ENCODE peak calls at places on chromosome X, in nine cellular contexts. U is GM10248, O is bronchial epithelial cell, W is MCF 10A, N is CD14-positive monocyte, C is K562, E is B cell, T is omental fat pad, J is AG10803. H is an unnamed sample.
A peak's percentile ranks its signal among the peaks of the same experiment; 100 is the strongest.

GRCh38 chrX:70421618-70422017 is 1.5 kb upstream of the GDPD2 start:
- DNase-seq in U (no peak), O (no peak), W (no peak), N (no peak), C (no peak), E (no peak), T (no peak), J (no peak), H (peak; percentile 11)

GRCh38 chrX:78199851-78200250 is 60.4 kb upstream of the TAF9B start:
- DNase-seq in U (peak; percentile 14), O (peak; percentile 42), W (peak; percentile 39), N (no peak), C (peak; percentile 50), E (peak; percentile 28), T (no peak), J (peak; percentile 1), H (peak; percentile 31)

GRCh38 chrX:11427082-11428033 is 134.1 kb downstream of the AMELX start:
- DNase-seq in U (peak; percentile 26), O (no peak), W (no peak), N (no peak), C (peak; percentile 67), E (peak; percentile 64), T (no peak), J (no peak), H (no peak)

GRCh38 chrX:110042521-110042920 is 39.6 kb downstream of the TMEM164 start:
- DNase-seq in U (no peak), O (peak; percentile 40), W (no peak), N (no peak), C (no peak), E (no peak), T (no peak), J (no peak), H (peak; percentile 17)

GRCh38 chrX:136608295-136608933 is 39.5 kb upstream of the CD40LG start:
- DNase-seq in U (peak; percentile 22), O (peak; percentile 27), W (peak; percentile 34), N (no peak), C (no peak), E (peak; percentile 48), T (no peak), J (peak; percentile 15), H (peak; percentile 29)

GRCh38 chrX:8591526-8591925 is 126.9 kb downstream of the VCX3B start:
- DNase-seq in U (no peak), O (no peak), W (no peak), N (no peak), C (no peak), E (no peak), T (no peak), J (no peak), H (no peak)

GRCh38 chrX:154596290-154596929 is 11.5 kb downstream of the CTAG1A start:
- DNase-seq in U (peak; percentile 2), O (peak; percentile 76), W (peak; percentile 69), N (no peak), C (no peak), E (no peak), T (no peak), J (peak; percentile 94), H (peak; percentile 31)

GRCh38 chrX:136691028-136691809 is 43.3 kb downstream of the CD40LG start:
- DNase-seq in U (no peak), O (peak; percentile 74), W (no peak), N (no peak), C (no peak), E (peak; percentile 16), T (no peak), J (no peak), H (no peak)

GRCh38 chrX:134622056-134622812 is 36.0 kb downstream of the PLAC1 start:
- DNase-seq in U (peak; percentile 33), O (peak; percentile 79), W (peak; percentile 81), N (no peak), C (peak; percentile 17), E (no peak), T (no peak), J (peak; percentile 83), H (peak; percentile 86)

GRCh38 chrX:1099146-1099770 is 113.2 kb downstream of the CRLF2 start:
- DNase-seq in U (no peak), O (no peak), W (no peak), N (no peak), C (no peak), E (no peak), T (no peak), J (no peak), H (no peak)

GRCh38 chrX:14243823-14244222 is 214.1 kb upstream of the GEMIN8 start:
- DNase-seq in U (no peak), O (no peak), W (no peak), N (no peak), C (no peak), E (no peak), T (no peak), J (no peak), H (no peak)

GRCh38 chrX:70979136-70979762 is 48.4 kb upstream of the SLC7A3 start:
- DNase-seq in U (peak; percentile 9), O (peak; percentile 20), W (peak; percentile 25), N (no peak), C (no peak), E (no peak), T (no peak), J (peak; percentile 51), H (peak; percentile 60)

DNA sequence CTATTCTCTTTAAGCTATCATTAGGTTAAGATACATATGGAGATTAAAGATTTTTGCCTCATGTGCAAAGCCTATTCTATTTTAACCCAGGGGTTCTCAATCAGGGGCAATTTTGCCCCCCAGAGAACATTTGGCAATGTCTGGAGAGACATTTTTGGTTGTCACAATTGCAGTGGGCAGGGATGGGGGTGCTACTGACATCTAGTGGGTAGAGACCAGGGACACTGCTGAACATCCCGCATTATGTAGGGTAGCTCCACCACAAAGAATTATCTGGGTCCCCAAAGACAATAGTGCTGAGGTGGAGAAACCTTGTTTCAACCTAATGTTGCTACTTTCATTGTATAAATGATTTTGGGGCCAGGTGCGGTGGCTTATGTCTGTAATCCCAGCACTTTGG is 13.2 kb upstream of the CA5B start:
- DNase-seq in U (no peak), O (no peak), W (no peak), N (no peak), C (no peak), E (no peak), T (no peak), J (no peak), H (no peak)
- TF ChIP-seq CTCF in U (no peak), O (no peak), W (no peak), N (no peak), C (no peak), E (no peak), T (no peak), J (no peak), H (no peak)

DNA sequence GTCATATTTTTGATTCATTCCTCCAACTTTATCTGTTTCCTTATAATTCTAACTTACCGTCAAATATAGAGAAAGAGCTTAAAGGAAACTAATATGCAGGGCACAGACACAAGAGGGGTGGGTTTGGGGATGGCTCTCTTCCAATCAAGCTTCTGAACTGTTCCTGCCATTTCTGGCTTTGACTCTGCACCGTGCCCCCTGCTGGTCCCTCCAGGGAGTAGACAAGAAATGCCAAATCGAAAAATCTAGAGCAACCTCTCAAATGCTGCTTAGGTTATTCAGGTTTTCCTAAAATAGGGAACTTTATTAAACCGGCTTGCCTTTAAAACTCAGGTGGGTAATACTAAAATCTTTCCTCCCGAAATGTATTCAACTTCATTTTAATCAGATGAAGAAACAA is 39.8 kb upstream of the VCX3A start:
- DNase-seq in U (no peak), O (no peak), W (no peak), N (no peak), C (no peak), E (no peak), T (no peak), J (no peak), H (no peak)
- TF ChIP-seq CTCF in U (no peak), O (no peak), W (no peak), N (no peak), C (no peak), E (no peak), T (no peak), J (no peak), H (no peak)

GRCh38 chrX:83588409-83588808 is 80.3 kb downstream of the POU3F4 start:
- DNase-seq in U (no peak), O (no peak), W (no peak), N (no peak), C (no peak), E (no peak), T (no peak), J (no peak), H (no peak)

DNA sequence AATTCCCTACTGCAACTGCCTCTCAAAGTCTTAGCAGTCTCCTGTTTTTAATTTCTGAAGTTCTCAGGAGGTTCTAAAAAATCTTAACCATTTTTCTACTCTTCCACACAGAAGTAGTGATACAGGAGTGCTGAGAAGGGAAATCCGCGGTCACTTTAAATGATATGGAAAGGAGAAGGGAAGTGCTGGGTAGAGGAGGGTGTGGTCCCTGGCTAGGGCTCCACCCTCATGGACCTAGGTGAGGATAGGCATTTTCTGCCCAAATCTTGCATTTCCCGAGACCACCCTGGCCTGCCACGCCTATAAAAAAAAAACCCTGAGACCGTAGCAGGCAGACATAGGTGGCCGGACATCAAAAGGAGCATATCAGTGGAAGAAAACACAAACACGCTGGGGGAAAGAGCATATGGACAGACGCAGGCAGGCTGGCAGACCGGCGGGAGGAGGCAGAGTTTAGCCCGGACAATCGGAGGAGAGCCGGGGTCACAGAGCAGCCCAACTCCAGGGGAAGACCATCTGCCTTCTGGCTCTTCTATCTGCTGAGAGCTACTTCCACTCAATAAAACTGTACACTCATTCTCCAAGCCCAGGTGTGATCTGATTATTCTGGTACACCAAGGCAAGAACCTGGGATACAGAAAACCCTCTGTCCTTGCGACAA is 85.7 kb downstream of the POU3F4 start:
- DNase-seq in U (no peak), O (no peak), W (no peak), N (no peak), C (no peak), E (no peak), T (no peak), J (no peak), H (no peak)
- TF ChIP-seq CTCF in U (no peak), O (no peak), W (no peak), N (no peak), C (no peak), E (no peak), T (no peak), J (no peak), H (no peak)

GRCh38 chrX:15838017-15838416 is 16.6 kb downstream of the AP1S2 start:
- DNase-seq in U (no peak), O (no peak), W (peak; percentile 3), N (no peak), C (peak; percentile 36), E (peak; percentile 38), T (no peak), J (no peak), H (no peak)
- TF ChIP-seq CTCF in U (no peak), O (no peak), W (peak; percentile 15), N (peak; percentile 24), C (peak; percentile 29), E (peak; percentile 37), T (no peak), J (peak; percentile 14), H (peak; percentile 14)

DNA sequence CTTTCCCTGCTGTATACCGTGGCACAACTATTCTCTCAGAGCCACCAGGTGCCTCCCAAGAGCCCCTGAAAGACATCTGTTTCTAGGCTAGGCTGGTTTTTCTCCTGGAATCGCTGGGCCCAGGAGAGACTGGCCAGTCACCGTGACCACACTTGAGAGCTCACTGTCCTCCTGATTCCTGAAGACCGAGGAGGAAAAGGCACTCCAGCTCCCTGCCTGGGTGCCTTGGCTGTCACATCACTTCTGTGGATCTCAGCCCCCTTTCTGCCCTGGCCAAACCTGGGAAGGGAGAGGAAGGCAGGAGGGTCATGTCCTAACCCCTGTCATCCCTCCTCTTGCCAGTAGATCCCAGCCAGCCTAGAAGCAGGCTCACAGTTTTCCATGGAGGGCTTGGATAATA is 54.7 kb upstream of the LAS1L start:
- DNase-seq in U (no peak), O (no peak), W (no peak), N (no peak), C (no peak), E (no peak), T (no peak), J (no peak), H (no peak)
- TF ChIP-seq CTCF in U (no peak), O (no peak), W (no peak), N (no peak), C (peak; percentile 13), E (no peak), T (no peak), J (no peak), H (no peak)

H was measured in fibroblast of pulmonary artery.